ENCODE peak calls at places on chromosomes 1 and 21, in ten cellular contexts. K is OCI-LY7, N is heart left ventricle, O is mucosa of descending colon, W is stomach, S is BJ, Q is Peyer's patch, E is body of pancreas, Z is fibroblast of pulmonary artery, D is cardiac fibroblast. A is an unnamed sample.

GRCh38 chr1:3061981-3062615 is 6.9 kb upstream of the PRDM16 start:
- DNase-seq in K (no peak), N (no peak), S (no peak), O (peak; percentile 31), W (peak; percentile 25), D (no peak), E (no peak), Z (no peak), Q (peak; percentile 36), A (no peak)

GRCh38 chr1:150162862-150163706 is 13.4 kb downstream of the PLEKHO1 start:
- DNase-seq in E (peak; percentile 67), Q (peak; percentile 86), N (peak; percentile 91), S (peak; percentile 96), D (peak; percentile 100), Z (peak; percentile 99), K (peak; percentile 49), W (peak; percentile 81), O (peak; percentile 81), A (peak; percentile 99)

GRCh38 chr1:225819346-225820192 is 9.6 kb downstream of the EPHX1 start:
- DNase-seq in Z (no peak), W (no peak), O (no peak), E (no peak), S (no peak), D (peak; percentile 24), N (no peak), K (no peak), Q (no peak), A (no peak)

GRCh38 chr1:56494306-56494705 is 85.1 kb downstream of the PLPP3 start:
- DNase-seq in K (no peak), E (no peak), W (no peak), S (no peak), N (no peak), O (no peak), Z (no peak), Q (no peak), D (no peak), A (no peak)

GRCh38 chr1:181073638-181074037 is 14.9 kb upstream of the IER5 start:
- DNase-seq in W (no peak), Z (peak; percentile 94), Q (no peak), E (no peak), K (no peak), S (peak; percentile 79), D (peak; percentile 87), N (no peak), O (no peak), A (peak; percentile 74)

GRCh38 chr1:205150651-205151428 is 29.1 kb upstream of the RBBP5 start:
- DNase-seq in W (no peak), S (no peak), D (no peak), N (no peak), E (no peak), O (no peak), Z (no peak), K (no peak), Q (no peak), A (no peak)

GRCh38 chr1:195908121-195908520 is 700.1 kb downstream of the KCNT2 start:
- DNase-seq in N (no peak), K (no peak), W (no peak), E (no peak), Z (peak; percentile 52), O (no peak), D (peak; percentile 57), S (peak; percentile 13), Q (no peak), A (peak; percentile 2)

GRCh38 chr1:222369991-222370910 is 177.7 kb downstream of the HHIPL2 start:
- DNase-seq in D (peak; percentile 56), O (no peak), E (no peak), Z (peak; percentile 29), Q (no peak), W (no peak), N (no peak), S (no peak), K (no peak), A (peak; percentile 83)

GRCh38 chr1:108072294-108072693 is 107.3 kb upstream of the VAV3 start:
- DNase-seq in O (no peak), N (no peak), D (no peak), E (no peak), Z (no peak), Q (no peak), S (no peak), K (no peak), W (no peak), A (no peak)

GRCh38 chr21:46193829-46194373 is 9.6 kb upstream of the SPATC1L start:
- DNase-seq in D (no peak), Q (peak; percentile 28), S (no peak), K (no peak), N (no peak), E (no peak), W (peak; percentile 7), Z (no peak), O (peak; percentile 34), A (no peak)

GRCh38 chr1:182698977-182699672 is 14.7 kb upstream of the RGS8 start:
- DNase-seq in N (peak; percentile 59), E (peak; percentile 15), Z (peak; percentile 3), S (no peak), K (no peak), Q (no peak), O (no peak), D (no peak), W (no peak), A (no peak)
- H3K4me3 ChIP-seq in N (no peak overlapping the region), E (no peak overlapping the region), Z (no peak overlapping the region), S (no peak overlapping the region), K (no peak overlapping the region), Q (no peak overlapping the region), O (no peak overlapping the region), D (no peak overlapping the region), W (no peak overlapping the region), A (no peak overlapping the region)

GRCh38 chr21:44489962-44490361 is 34.7 kb downstream of the LRRC3 start:
- DNase-seq in S (no peak), O (no peak), D (no peak), E (no peak), W (no peak), N (no peak), Q (no peak), Z (no peak), K (no peak), A (no peak)
- TF ChIP-seq CTCF in S (no peak), O (no peak), D (peak; percentile 14), E (no peak), W (no peak), N (no peak), Q (no peak), Z (peak; percentile 17), K (peak; percentile 60), A (no peak)

DNA sequence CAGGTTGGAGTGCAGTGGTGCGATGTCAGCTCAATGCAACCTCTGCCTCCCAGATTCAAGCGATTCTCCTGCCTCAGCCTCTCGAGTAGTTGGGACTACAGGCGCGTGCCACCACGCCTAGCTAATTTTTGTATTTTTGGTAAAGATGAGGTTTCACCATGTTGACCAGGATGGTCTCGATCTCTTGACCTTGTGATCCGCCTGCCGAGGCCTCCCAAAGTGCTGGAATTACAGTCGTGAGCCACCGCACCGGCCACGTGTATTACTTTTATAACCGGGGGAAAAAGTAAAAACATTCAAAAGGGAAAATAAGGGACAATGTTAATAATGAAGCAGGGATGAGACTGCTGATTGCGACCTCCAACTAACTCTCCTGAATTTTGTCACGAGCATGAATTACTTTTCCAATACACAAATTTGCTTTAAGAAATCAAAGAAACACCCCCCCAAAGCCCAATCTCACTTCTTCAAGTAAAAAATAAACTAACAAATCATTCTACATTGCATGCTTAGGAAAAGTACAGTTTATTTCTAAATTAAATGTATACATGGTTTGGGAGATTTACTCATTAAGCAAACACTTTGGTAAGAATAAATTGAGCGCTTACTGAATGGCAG is 550 bp upstream of the ZBED6 start:
- DNase-seq in Q (no peak), Z (no peak), N (no peak), W (no peak), E (no peak), D (no peak), S (no peak), K (no peak), O (peak; percentile 56), A (no peak)
- H3K4me3 ChIP-seq in Q (peak overlapping the region; percentile 77), Z (peak overlapping the region; percentile 79), N (peak overlapping the region; percentile 82), W (peak overlapping the region; percentile 93), E (no peak overlapping the region), D (peak overlapping the region; percentile 78), S (peak overlapping the region; percentile 26), K (peak overlapping the region; percentile 90), O (peak overlapping the region; percentile 57), A (peak overlapping the region; percentile 32)

GRCh38 chr1:83882906-83883305 is 116.0 kb downstream of the TTLL7 start:
- DNase-seq in S (no peak), K (peak; percentile 2), D (peak; percentile 93), E (peak; percentile 19), Q (no peak), W (no peak), O (no peak), N (peak; percentile 22), Z (peak; percentile 72), A (no peak)
- TF ChIP-seq CTCF in S (no peak), K (no peak), D (peak; percentile 63), E (no peak), Q (no peak), W (no peak), O (no peak), N (no peak), Z (peak; percentile 40), A (no peak)

DNA sequence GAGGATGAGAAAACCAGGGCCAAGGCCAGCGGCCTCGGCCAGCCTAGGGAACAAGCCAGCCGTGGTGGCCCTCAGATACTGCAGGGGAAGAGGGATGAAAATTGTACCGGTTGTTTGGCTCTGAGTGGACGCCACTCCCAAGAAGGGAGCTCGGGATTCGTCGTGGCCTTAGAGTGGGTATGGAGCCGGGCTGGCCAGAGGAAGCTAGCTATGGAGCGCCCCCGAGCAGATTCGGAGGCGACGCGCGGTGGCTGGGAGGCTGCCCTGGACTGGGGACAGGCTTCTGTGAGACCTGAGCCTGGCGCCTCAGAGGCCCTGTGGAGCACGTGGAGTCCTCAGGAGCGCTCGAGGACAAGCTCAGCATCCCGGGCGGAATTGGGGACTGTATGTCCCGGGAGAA is 2.7 kb downstream of the PRRX1 start:
- DNase-seq in D (no peak), Q (no peak), N (peak; percentile 15), E (no peak), W (no peak), O (no peak), K (no peak), Z (no peak), S (no peak), A (no peak)
- H3K4me3 ChIP-seq in D (peak overlapping the region; percentile 18), Q (no peak overlapping the region), N (no peak overlapping the region), E (no peak overlapping the region), W (no peak overlapping the region), O (no peak overlapping the region), K (no peak overlapping the region), Z (peak overlapping the region; percentile 88), S (peak overlapping the region; percentile 95), A (peak overlapping the region; percentile 39)

DNA sequence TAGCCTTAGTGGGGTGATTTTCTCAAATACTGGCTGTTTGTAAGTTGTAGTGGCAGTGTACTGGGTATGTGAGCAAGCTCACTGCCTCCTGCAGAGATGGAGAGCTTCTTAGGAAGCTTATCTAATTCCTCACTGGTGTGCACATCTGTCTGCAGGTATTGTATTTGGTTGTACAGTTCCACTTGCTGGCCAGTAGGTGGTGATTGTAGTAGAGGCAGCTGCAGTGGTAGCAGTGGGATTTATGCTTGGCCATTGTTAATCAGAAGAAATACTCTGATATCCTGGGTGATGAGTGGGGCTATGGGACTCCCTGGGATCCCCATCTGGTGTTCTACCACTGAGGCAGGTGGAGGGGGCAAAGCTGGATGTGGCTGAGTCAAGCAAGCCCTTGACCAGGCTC is 276.1 kb upstream of the SPAG17 start:
- DNase-seq in Q (no peak), K (no peak), W (no peak), Z (no peak), E (no peak), N (no peak), D (no peak), O (no peak), S (no peak), A (no peak)
- TF ChIP-seq CTCF in Q (no peak), K (peak; percentile 45), W (no peak), Z (no peak), E (no peak), N (no peak), D (peak; percentile 22), O (no peak), S (no peak), A (no peak)

A was measured in AG04450.